ENCODE peak calls at places on chromosomes 11 and 22, in eight cellular contexts. A is LoVo; H is mucosa of descending colon; P is tibial artery; J is CD8-positive, alpha-beta memory T cell; T is mammary epithelial cell; D is NCI-H510A; I is NCI-H1930. Y is an unnamed sample.

GRCh38 chr11:44327730-44328691 is 18.1 kb upstream of the ALX4 start:
- DNase-seq in A (no peak), H (no peak), P (no peak), J (no peak), T (no peak), D (peak), I (no peak), Y (no peak)

GRCh38 chr11:120186799-120187591 is 23.8 kb upstream of the OAF start:
- DNase-seq in A (no peak), H (peak), P (peak), J (no peak), T (peak), D (no peak), I (no peak), Y (no peak)

GRCh38 chr22:39234157-39234793 is 10.5 kb downstream of the PDGFB start:
- DNase-seq in A (no peak), H (no peak), P (no peak), J (no peak), T (no peak), D (no peak), I (no peak), Y (peak)

GRCh38 chr11:69131644-69132300 is 24.0 kb upstream of the SMIM38 start:
- DNase-seq in A (peak), H (no peak), P (peak), J (no peak), T (peak), D (peak), I (peak), Y (peak)

GRCh38 chr22:27990451-27990840 is 71.4 kb upstream of the PITPNB start:
- DNase-seq in A (no peak), H (no peak), P (peak), J (no peak), T (no peak), D (no peak), I (no peak), Y (no peak)

GRCh38 chr11:34154059-34154875 is 48.8 kb downstream of the NAT10 start:
- DNase-seq in A (no peak), H (no peak), P (no peak), J (no peak), T (no peak), D (no peak), I (no peak), Y (no peak)

GRCh38 chr11:12862761-12863469 is 146.2 kb upstream of the RASSF10 start:
- DNase-seq in A (no peak), H (peak), P (no peak), J (no peak), T (peak), D (no peak), I (no peak), Y (peak)

GRCh38 chr11:39745401-39745800 is 1714.1 kb downstream of the LRRC4C start:
- DNase-seq in A (no peak), H (no peak), P (no peak), J (no peak), T (peak), D (no peak), I (no peak), Y (no peak)

GRCh38 chr11:76763573-76764348 is 19.4 kb upstream of the TSKU start:
- DNase-seq in A (no peak), H (no peak), P (peak), J (no peak), T (peak), D (no peak), I (no peak), Y (no peak)

GRCh38 chr11:43601511-43601910 is 79.0 kb upstream of the HSD17B12 start:
- DNase-seq in A (no peak), H (no peak), P (no peak), J (no peak), T (no peak), D (no peak), I (no peak), Y (no peak)

GRCh38 chr11:59141673-59142460 is 789 bp upstream of the FAM111A start:
- DNase-seq in A (no peak), H (no peak), P (no peak), J (no peak), T (peak), D (no peak), I (no peak), Y (no peak)

GRCh38 chr11:119029340-119030028 is 1.2 kb downstream of the SLC37A4 start:
- DNase-seq in A (peak), H (peak), P (no peak), J (no peak), T (no peak), D (no peak), I (no peak), Y (no peak)

GRCh38 chr11:96306933-96307747 is 35.9 kb downstream of the MAML2 start:
- DNase-seq in A (peak), H (no peak), P (peak), J (no peak), T (peak), D (no peak), I (no peak), Y (peak)

GRCh38 chr22:36379593-36380361 is 8.0 kb downstream of the MYH9 start:
- DNase-seq in A (no peak), H (peak), P (peak), J (peak), T (peak), D (no peak), I (no peak), Y (no peak)

GRCh38 chr22:24157783-24158170 is 23.5 kb upstream of the SUSD2 start:
- DNase-seq in A (no peak), H (no peak), P (peak), J (no peak), T (no peak), D (no peak), I (no peak), Y (no peak)

GRCh38 chr11:13376838-13377237 is 86.2 kb downstream of the BTBD10 start:
- DNase-seq in A (no peak), H (no peak), P (no peak), J (no peak), T (no peak), D (peak), I (no peak), Y (no peak)

GRCh38 chr11:36594316-36594989 is at the start of gene IFTAP:
- DNase-seq in A (peak), H (peak), P (peak), J (peak), T (peak), D (peak), I (peak), Y (peak)

GRCh38 chr22:30855677-30856518 is 112.7 kb downstream of the MORC2 start:
- DNase-seq in A (no peak), H (no peak), P (peak), J (no peak), T (no peak), D (no peak), I (no peak), Y (no peak)

GRCh38 chr22:23147632-23148387 is 2.5 kb downstream of the RAB36 start:
- DNase-seq in A (no peak), H (no peak), P (no peak), J (no peak), T (peak), D (no peak), I (no peak), Y (no peak)

GRCh38 chr11:93396356-93396755 is 65.8 kb downstream of the DEUP1 start:
- DNase-seq in A (no peak), H (no peak), P (no peak), J (no peak), T (peak), D (no peak), I (no peak), Y (no peak)

GRCh38 chr11:1546536-1547466 is 25.3 kb downstream of the DUSP8 start:
- DNase-seq in A (peak), H (peak), P (no peak), J (peak), T (peak), D (peak), I (peak), Y (peak)

GRCh38 chr22:30568137-30568805 is 6.2 kb downstream of the GAL3ST1 start:
- DNase-seq in A (no peak), H (no peak), P (no peak), J (no peak), T (no peak), D (no peak), I (no peak), Y (no peak)

GRCh38 chr22:43197271-43197941 is 10.5 kb upstream of the TTLL12 start:
- DNase-seq in A (no peak), H (peak), P (no peak), J (no peak), T (no peak), D (no peak), I (no peak), Y (no peak)

GRCh38 chr11:14713518-14714244 is 70.1 kb downstream of the PDE3B start:
- DNase-seq in A (no peak), H (no peak), P (no peak), J (peak), T (no peak), D (no peak), I (no peak), Y (no peak)